ENCODE peak calls at places on chromosome 7, in seven cellular contexts. One of them, this sample, is unnamed.

GRCh38 chr7:43758861-43759683 is 592 bp downstream of the BLVRA start:
- DNase-seq in CD4-positive, alpha-beta memory T cell: peak; percentile 60
- DNase-seq in H54: peak; percentile 71
- DNase-seq in ELF-1: peak; percentile 63
- DNase-seq in activated CD8-positive, alpha-beta T cell treated with anti-CD3 and anti-CD28 coated beads for 36 hours: peak; percentile 59
- DNase-seq in activated naive CD8-positive, alpha-beta T cell treated with anti-CD3 and anti-CD28 coated beads, Interleukin-2, amount 50 U/mL, for 24 hours: peak; percentile 46
- DNase-seq in stimulated activated CD4-positive, alpha-beta T cell treated with anti-CD3 and anti-CD28 coated beads, TNF-alpha, amount 100 ng/mL, for 24 hours: peak; percentile 23
- DNase-seq in this sample: peak; percentile 31

GRCh38 chr7:80350430-80350829 is 161.4 kb downstream of the GNAT3 start:
- DNase-seq in H54: no peak
- DNase-seq in ELF-1: no peak
- DNase-seq in activated CD8-positive, alpha-beta T cell treated with anti-CD3 and anti-CD28 coated beads for 36 hours: no peak
- DNase-seq in activated naive CD8-positive, alpha-beta T cell treated with anti-CD3 and anti-CD28 coated beads, Interleukin-2, amount 50 U/mL, for 24 hours: no peak
- DNase-seq in stimulated activated CD4-positive, alpha-beta T cell treated with anti-CD3 and anti-CD28 coated beads, TNF-alpha, amount 100 ng/mL, for 24 hours: no peak
- DNase-seq in CD4-positive, alpha-beta memory T cell: no peak
- DNase-seq in this sample: no peak

GRCh38 chr7:2873146-2873545 is 29.0 kb upstream of the GNA12 start:
- DNase-seq in activated CD8-positive, alpha-beta T cell treated with anti-CD3 and anti-CD28 coated beads for 36 hours: no peak
- DNase-seq in stimulated activated CD4-positive, alpha-beta T cell treated with anti-CD3 and anti-CD28 coated beads, TNF-alpha, amount 100 ng/mL, for 24 hours: no peak
- DNase-seq in ELF-1: no peak
- DNase-seq in H54: no peak
- DNase-seq in CD4-positive, alpha-beta memory T cell: no peak
- DNase-seq in activated naive CD8-positive, alpha-beta T cell treated with anti-CD3 and anti-CD28 coated beads, Interleukin-2, amount 50 U/mL, for 24 hours: no peak
- DNase-seq in this sample: no peak

GRCh38 chr7:106179256-106179655 is 67.1 kb upstream of the SYPL1 start:
- DNase-seq in stimulated activated CD4-positive, alpha-beta T cell treated with anti-CD3 and anti-CD28 coated beads, TNF-alpha, amount 100 ng/mL, for 24 hours: no peak
- DNase-seq in CD4-positive, alpha-beta memory T cell: no peak
- DNase-seq in ELF-1: no peak
- DNase-seq in activated CD8-positive, alpha-beta T cell treated with anti-CD3 and anti-CD28 coated beads for 36 hours: no peak
- DNase-seq in H54: no peak
- DNase-seq in activated naive CD8-positive, alpha-beta T cell treated with anti-CD3 and anti-CD28 coated beads, Interleukin-2, amount 50 U/mL, for 24 hours: no peak
- DNase-seq in this sample: no peak

GRCh38 chr7:129163875-129164544 is 19.5 kb downstream of the TSPAN33 start:
- DNase-seq in activated naive CD8-positive, alpha-beta T cell treated with anti-CD3 and anti-CD28 coated beads, Interleukin-2, amount 50 U/mL, for 24 hours: no peak
- DNase-seq in stimulated activated CD4-positive, alpha-beta T cell treated with anti-CD3 and anti-CD28 coated beads, TNF-alpha, amount 100 ng/mL, for 24 hours: no peak
- DNase-seq in activated CD8-positive, alpha-beta T cell treated with anti-CD3 and anti-CD28 coated beads for 36 hours: peak; percentile 37
- DNase-seq in CD4-positive, alpha-beta memory T cell: peak; percentile 24
- DNase-seq in H54: no peak
- DNase-seq in ELF-1: no peak
- DNase-seq in this sample: no peak

GRCh38 chr7:608361-608760 is 88.7 kb upstream of the PDGFA start:
- DNase-seq in CD4-positive, alpha-beta memory T cell: no peak
- DNase-seq in ELF-1: no peak
- DNase-seq in stimulated activated CD4-positive, alpha-beta T cell treated with anti-CD3 and anti-CD28 coated beads, TNF-alpha, amount 100 ng/mL, for 24 hours: no peak
- DNase-seq in activated naive CD8-positive, alpha-beta T cell treated with anti-CD3 and anti-CD28 coated beads, Interleukin-2, amount 50 U/mL, for 24 hours: no peak
- DNase-seq in activated CD8-positive, alpha-beta T cell treated with anti-CD3 and anti-CD28 coated beads for 36 hours: no peak
- DNase-seq in H54: no peak
- DNase-seq in this sample: no peak

GRCh38 chr7:104998040-104998752 is 15.8 kb upstream of the KMT2E start:
- DNase-seq in activated CD8-positive, alpha-beta T cell treated with anti-CD3 and anti-CD28 coated beads for 36 hours: no peak
- DNase-seq in activated naive CD8-positive, alpha-beta T cell treated with anti-CD3 and anti-CD28 coated beads, Interleukin-2, amount 50 U/mL, for 24 hours: no peak
- DNase-seq in ELF-1: no peak
- DNase-seq in H54: no peak
- DNase-seq in CD4-positive, alpha-beta memory T cell: no peak
- DNase-seq in stimulated activated CD4-positive, alpha-beta T cell treated with anti-CD3 and anti-CD28 coated beads, TNF-alpha, amount 100 ng/mL, for 24 hours: no peak
- DNase-seq in this sample: no peak

GRCh38 chr7:36129048-36129534 is 24.0 kb upstream of the EEPD1 start:
- DNase-seq in H54: peak; percentile 34
- DNase-seq in stimulated activated CD4-positive, alpha-beta T cell treated with anti-CD3 and anti-CD28 coated beads, TNF-alpha, amount 100 ng/mL, for 24 hours: no peak
- DNase-seq in CD4-positive, alpha-beta memory T cell: no peak
- DNase-seq in activated naive CD8-positive, alpha-beta T cell treated with anti-CD3 and anti-CD28 coated beads, Interleukin-2, amount 50 U/mL, for 24 hours: no peak
- DNase-seq in ELF-1: no peak
- DNase-seq in activated CD8-positive, alpha-beta T cell treated with anti-CD3 and anti-CD28 coated beads for 36 hours: no peak
- DNase-seq in this sample: no peak

GRCh38 chr7:56007167-56007652 is 42.8 kb downstream of the NIPSNAP2 start:
- DNase-seq in activated naive CD8-positive, alpha-beta T cell treated with anti-CD3 and anti-CD28 coated beads, Interleukin-2, amount 50 U/mL, for 24 hours: no peak
- DNase-seq in activated CD8-positive, alpha-beta T cell treated with anti-CD3 and anti-CD28 coated beads for 36 hours: peak; percentile 7
- DNase-seq in CD4-positive, alpha-beta memory T cell: no peak
- DNase-seq in stimulated activated CD4-positive, alpha-beta T cell treated with anti-CD3 and anti-CD28 coated beads, TNF-alpha, amount 100 ng/mL, for 24 hours: no peak
- DNase-seq in ELF-1: peak; percentile 4
- DNase-seq in H54: no peak
- DNase-seq in this sample: no peak

GRCh38 chr7:26958834-26959233 is 94.4 kb upstream of the SKAP2 start:
- DNase-seq in activated naive CD8-positive, alpha-beta T cell treated with anti-CD3 and anti-CD28 coated beads, Interleukin-2, amount 50 U/mL, for 24 hours: no peak
- DNase-seq in H54: peak; percentile 58
- DNase-seq in activated CD8-positive, alpha-beta T cell treated with anti-CD3 and anti-CD28 coated beads for 36 hours: no peak
- DNase-seq in ELF-1: no peak
- DNase-seq in stimulated activated CD4-positive, alpha-beta T cell treated with anti-CD3 and anti-CD28 coated beads, TNF-alpha, amount 100 ng/mL, for 24 hours: no peak
- DNase-seq in CD4-positive, alpha-beta memory T cell: no peak
- DNase-seq in this sample: no peak

GRCh38 chr7:106659963-106660861 is 746 bp downstream of the CCDC71L start:
- DNase-seq in activated naive CD8-positive, alpha-beta T cell treated with anti-CD3 and anti-CD28 coated beads, Interleukin-2, amount 50 U/mL, for 24 hours: peak; percentile 86
- DNase-seq in activated CD8-positive, alpha-beta T cell treated with anti-CD3 and anti-CD28 coated beads for 36 hours: peak; percentile 92
- DNase-seq in H54: peak; percentile 77
- DNase-seq in stimulated activated CD4-positive, alpha-beta T cell treated with anti-CD3 and anti-CD28 coated beads, TNF-alpha, amount 100 ng/mL, for 24 hours: peak; percentile 70
- DNase-seq in CD4-positive, alpha-beta memory T cell: peak; percentile 72
- DNase-seq in ELF-1: peak; percentile 96
- DNase-seq in this sample: peak; percentile 85

GRCh38 chr7:5231811-5232484 is 41.9 kb downstream of the WIPI2 start:
- DNase-seq in CD4-positive, alpha-beta memory T cell: no peak
- DNase-seq in activated CD8-positive, alpha-beta T cell treated with anti-CD3 and anti-CD28 coated beads for 36 hours: peak; percentile 42
- DNase-seq in activated naive CD8-positive, alpha-beta T cell treated with anti-CD3 and anti-CD28 coated beads, Interleukin-2, amount 50 U/mL, for 24 hours: no peak
- DNase-seq in stimulated activated CD4-positive, alpha-beta T cell treated with anti-CD3 and anti-CD28 coated beads, TNF-alpha, amount 100 ng/mL, for 24 hours: no peak
- DNase-seq in H54: no peak
- DNase-seq in ELF-1: no peak
- DNase-seq in this sample: peak; percentile 76

GRCh38 chr7:47485640-47486435 is 96.1 kb downstream of the TNS3 start:
- DNase-seq in stimulated activated CD4-positive, alpha-beta T cell treated with anti-CD3 and anti-CD28 coated beads, TNF-alpha, amount 100 ng/mL, for 24 hours: no peak
- DNase-seq in activated naive CD8-positive, alpha-beta T cell treated with anti-CD3 and anti-CD28 coated beads, Interleukin-2, amount 50 U/mL, for 24 hours: no peak
- DNase-seq in ELF-1: no peak
- DNase-seq in CD4-positive, alpha-beta memory T cell: no peak
- DNase-seq in activated CD8-positive, alpha-beta T cell treated with anti-CD3 and anti-CD28 coated beads for 36 hours: no peak
- DNase-seq in H54: no peak
- DNase-seq in this sample: no peak

GRCh38 chr7:479115-479947 is 40.3 kb downstream of the PDGFA start:
- DNase-seq in activated naive CD8-positive, alpha-beta T cell treated with anti-CD3 and anti-CD28 coated beads, Interleukin-2, amount 50 U/mL, for 24 hours: no peak
- DNase-seq in activated CD8-positive, alpha-beta T cell treated with anti-CD3 and anti-CD28 coated beads for 36 hours: no peak
- DNase-seq in CD4-positive, alpha-beta memory T cell: no peak
- DNase-seq in ELF-1: no peak
- DNase-seq in H54: no peak
- DNase-seq in stimulated activated CD4-positive, alpha-beta T cell treated with anti-CD3 and anti-CD28 coated beads, TNF-alpha, amount 100 ng/mL, for 24 hours: no peak
- DNase-seq in this sample: no peak

GRCh38 chr7:125468855-125469174 is 539.2 kb upstream of the POT1 start:
- DNase-seq in activated naive CD8-positive, alpha-beta T cell treated with anti-CD3 and anti-CD28 coated beads, Interleukin-2, amount 50 U/mL, for 24 hours: no peak
- DNase-seq in H54: no peak
- DNase-seq in stimulated activated CD4-positive, alpha-beta T cell treated with anti-CD3 and anti-CD28 coated beads, TNF-alpha, amount 100 ng/mL, for 24 hours: no peak
- DNase-seq in ELF-1: no peak
- DNase-seq in CD4-positive, alpha-beta memory T cell: no peak
- DNase-seq in activated CD8-positive, alpha-beta T cell treated with anti-CD3 and anti-CD28 coated beads for 36 hours: no peak
- DNase-seq in this sample: no peak

GRCh38 chr7:16961650-16962049 is 79.9 kb upstream of the AGR3 start:
- DNase-seq in activated CD8-positive, alpha-beta T cell treated with anti-CD3 and anti-CD28 coated beads for 36 hours: no peak
- DNase-seq in CD4-positive, alpha-beta memory T cell: no peak
- DNase-seq in ELF-1: no peak
- DNase-seq in activated naive CD8-positive, alpha-beta T cell treated with anti-CD3 and anti-CD28 coated beads, Interleukin-2, amount 50 U/mL, for 24 hours: no peak
- DNase-seq in stimulated activated CD4-positive, alpha-beta T cell treated with anti-CD3 and anti-CD28 coated beads, TNF-alpha, amount 100 ng/mL, for 24 hours: no peak
- DNase-seq in H54: no peak
- DNase-seq in this sample: no peak

GRCh38 chr7:156074982-156075615 is 262.8 kb upstream of the SHH start:
- DNase-seq in CD4-positive, alpha-beta memory T cell: no peak
- DNase-seq in activated naive CD8-positive, alpha-beta T cell treated with anti-CD3 and anti-CD28 coated beads, Interleukin-2, amount 50 U/mL, for 24 hours: no peak
- DNase-seq in H54: no peak
- DNase-seq in ELF-1: no peak
- DNase-seq in activated CD8-positive, alpha-beta T cell treated with anti-CD3 and anti-CD28 coated beads for 36 hours: no peak
- DNase-seq in stimulated activated CD4-positive, alpha-beta T cell treated with anti-CD3 and anti-CD28 coated beads, TNF-alpha, amount 100 ng/mL, for 24 hours: no peak
- DNase-seq in this sample: no peak

This sample was measured in stimulated activated naive B cell treated with anti-CD40 and anti-IgM and Interleukin-4, amounts not matched to agents 10 μg/mL and 1 μg/mL and 100 μg/mL, for 72 hours.